ENCODE peak calls at places on chromosomes 5 and 9, in seven cellular contexts. T is NAMALWA; U is stimulated activated naive CD8-positive, alpha-beta T cell treated with anti-CD3 and anti-CD28 coated beads, Interleukin-15, Interleukin-2, amounts not matched to agents 100 U/mL and 50 U/mL, for 24 hours; R is foreskin fibroblast; F is dorsolateral prefrontal cortex; V is amygdala; X is mucosa of gallbladder. Q is an unnamed sample.

GRCh38 chr5:41527201-41527779 is 16.9 kb upstream of the PLCXD3 start:
- DNase-seq in T (no peak), F (no peak), V (no peak), R (peak), U (no peak), X (no peak), Q (no peak)

GRCh38 chr5:67361932-67362729 is 165.5 kb upstream of the CD180 start:
- DNase-seq in U (no peak), V (no peak), T (no peak), X (no peak), F (no peak), R (peak), Q (no peak)

GRCh38 chr5:2213121-2213730 is 330.5 kb upstream of the IRX4 start:
- DNase-seq in V (no peak), R (no peak), T (no peak), X (no peak), F (no peak), U (no peak), Q (no peak)

GRCh38 chr5:179762079-179762780 is 29.6 kb downstream of the MAML1 start:
- DNase-seq in T (peak), V (no peak), X (no peak), U (no peak), F (no peak), R (no peak), Q (no peak)

GRCh38 chr5:170345971-170346370 is 43.2 kb downstream of the KCNMB1 start:
- DNase-seq in X (no peak), R (no peak), T (no peak), V (no peak), F (no peak), U (no peak), Q (no peak)

GRCh38 chr5:71938886-71939285 is 168.4 kb upstream of the MAP1B start:
- DNase-seq in T (no peak), F (no peak), X (peak), V (no peak), U (no peak), R (no peak), Q (peak)

GRCh38 chr9:137222190-137223077 is at the start of gene RNF208:
- DNase-seq in X (no peak), F (no peak), U (no peak), V (no peak), R (no peak), T (no peak), Q (no peak)

GRCh38 chr9:21854594-21854993 is 52.2 kb downstream of the MTAP start:
- DNase-seq in V (no peak), U (no peak), X (peak), R (peak), F (no peak), T (no peak), Q (no peak)

GRCh38 chr5:140556438-140556837 is 835 bp downstream of the SRA1 start:
- DNase-seq in R (no peak), T (peak), U (no peak), V (no peak), X (no peak), F (no peak), Q (no peak)

GRCh38 chr5:42950466-42951168 is 89.5 kb downstream of the ANXA2R start:
- DNase-seq in F (no peak), R (peak), X (peak), V (no peak), U (peak), T (no peak), Q (no peak)

GRCh38 chr5:158943057-158943456 is 156.7 kb downstream of the EBF1 start:
- DNase-seq in F (no peak), U (no peak), T (no peak), V (no peak), R (peak), X (peak), Q (no peak)

GRCh38 chr5:124655943-124656459 is 90.4 kb downstream of the ZNF608 start:
- DNase-seq in F (no peak), X (peak), V (no peak), U (no peak), T (peak), R (peak), Q (no peak)

GRCh38 chr9:132591244-132591643 is 8.8 kb downstream of the BARHL1 start:
- DNase-seq in R (no peak), V (no peak), U (no peak), X (no peak), T (no peak), F (no peak), Q (no peak)

GRCh38 chr5:56688402-56688801 is 126.9 kb upstream of the MAP3K1 start:
- DNase-seq in R (no peak), X (no peak), T (no peak), U (no peak), V (no peak), F (no peak), Q (no peak)

GRCh38 chr5:109855056-109855455 is 165.3 kb downstream of the MAN2A1 start:
- DNase-seq in U (no peak), V (no peak), F (no peak), R (no peak), X (no peak), T (no peak), Q (no peak)

GRCh38 chr5:82396871-82397514 is 118.8 kb upstream of the RPS23 start:
- DNase-seq in U (no peak), X (peak), F (peak), T (no peak), V (no peak), R (peak), Q (no peak)

GRCh38 chr5:128579111-128579510 is 41.1 kb upstream of the FBN2 start:
- DNase-seq in U (no peak), F (no peak), X (no peak), R (peak), V (no peak), T (no peak), Q (no peak)

GRCh38 chr5:123094227-123094918 is 5.3 kb downstream of the PRDM6 start:
- DNase-seq in T (no peak), R (no peak), U (no peak), X (no peak), V (no peak), F (no peak), Q (no peak)

GRCh38 chr9:109250311-109250741 is 70.5 kb downstream of the EPB41L4B start:
- DNase-seq in T (no peak), F (no peak), U (no peak), R (no peak), X (no peak), V (no peak), Q (no peak)

GRCh38 chr9:2816476-2817141 is 27.3 kb downstream of the PUM3 start:
- DNase-seq in X (peak), V (no peak), T (no peak), F (no peak), R (no peak), U (no peak), Q (no peak)

GRCh38 chr5:110956280-110956912 is 115.1 kb upstream of the TSLP start:
- DNase-seq in X (no peak), V (no peak), U (no peak), T (no peak), F (no peak), R (no peak), Q (no peak)

Q was measured in cerebellar nuclear complex.